ENCODE peak calls at places on chromosomes 4 and X, in six cellular contexts. One of them, this sample, is unnamed.

GRCh38 chrX:129925305-129926092 is 19.5 kb downstream of the UTP14A start:
- DNase-seq in Right ventricle myocardium superior: peak
- DNase-seq in SK-N-SH: peak
- DNase-seq in activated T-cell treated with anti-CD3 and anti-CD28 coated beads for 48 hours: peak
- DNase-seq in stimulated activated CD8-positive, alpha-beta memory T cell treated with anti-CD3 and anti-CD28 coated beads, Interleukin-7, amount 100 ng/mL, for 1 hour: peak
- DNase-seq in LoVo: peak
- DNase-seq in this sample: peak

GRCh38 chrX:94524867-94525266 is 850.9 kb downstream of the FAM133A start:
- DNase-seq in SK-N-SH: peak
- DNase-seq in Right ventricle myocardium superior: no peak
- DNase-seq in stimulated activated CD8-positive, alpha-beta memory T cell treated with anti-CD3 and anti-CD28 coated beads, Interleukin-7, amount 100 ng/mL, for 1 hour: no peak
- DNase-seq in activated T-cell treated with anti-CD3 and anti-CD28 coated beads for 48 hours: no peak
- DNase-seq in LoVo: no peak
- DNase-seq in this sample: no peak

GRCh38 chr4:127239902-127240575 is 392.7 kb upstream of the INTU start:
- DNase-seq in activated T-cell treated with anti-CD3 and anti-CD28 coated beads for 48 hours: no peak
- DNase-seq in LoVo: no peak
- DNase-seq in stimulated activated CD8-positive, alpha-beta memory T cell treated with anti-CD3 and anti-CD28 coated beads, Interleukin-7, amount 100 ng/mL, for 1 hour: no peak
- DNase-seq in Right ventricle myocardium superior: no peak
- DNase-seq in SK-N-SH: peak
- DNase-seq in this sample: no peak

GRCh38 chrX:102846544-102847236 is 90.4 kb upstream of the RAB40AL start:
- DNase-seq in activated T-cell treated with anti-CD3 and anti-CD28 coated beads for 48 hours: no peak
- DNase-seq in Right ventricle myocardium superior: no peak
- DNase-seq in LoVo: no peak
- DNase-seq in stimulated activated CD8-positive, alpha-beta memory T cell treated with anti-CD3 and anti-CD28 coated beads, Interleukin-7, amount 100 ng/mL, for 1 hour: no peak
- DNase-seq in SK-N-SH: no peak
- DNase-seq in this sample: no peak

GRCh38 chr4:1354136-1354982 is 7.4 kb downstream of the UVSSA start:
- DNase-seq in stimulated activated CD8-positive, alpha-beta memory T cell treated with anti-CD3 and anti-CD28 coated beads, Interleukin-7, amount 100 ng/mL, for 1 hour: no peak
- DNase-seq in LoVo: no peak
- DNase-seq in activated T-cell treated with anti-CD3 and anti-CD28 coated beads for 48 hours: no peak
- DNase-seq in Right ventricle myocardium superior: no peak
- DNase-seq in SK-N-SH: no peak
- DNase-seq in this sample: no peak

GRCh38 chr4:150236626-150237025 is 158.4 kb downstream of the DCLK2 start:
- DNase-seq in stimulated activated CD8-positive, alpha-beta memory T cell treated with anti-CD3 and anti-CD28 coated beads, Interleukin-7, amount 100 ng/mL, for 1 hour: no peak
- DNase-seq in activated T-cell treated with anti-CD3 and anti-CD28 coated beads for 48 hours: no peak
- DNase-seq in SK-N-SH: no peak
- DNase-seq in LoVo: no peak
- DNase-seq in Right ventricle myocardium superior: no peak
- DNase-seq in this sample: no peak

GRCh38 chr4:7812191-7812860 is 127.3 kb downstream of the AFAP1 start:
- DNase-seq in SK-N-SH: no peak
- DNase-seq in LoVo: no peak
- DNase-seq in stimulated activated CD8-positive, alpha-beta memory T cell treated with anti-CD3 and anti-CD28 coated beads, Interleukin-7, amount 100 ng/mL, for 1 hour: no peak
- DNase-seq in activated T-cell treated with anti-CD3 and anti-CD28 coated beads for 48 hours: no peak
- DNase-seq in Right ventricle myocardium superior: no peak
- DNase-seq in this sample: no peak

GRCh38 chr4:168840988-168841681 is 168.9 kb downstream of the CBR4 start:
- DNase-seq in stimulated activated CD8-positive, alpha-beta memory T cell treated with anti-CD3 and anti-CD28 coated beads, Interleukin-7, amount 100 ng/mL, for 1 hour: no peak
- DNase-seq in LoVo: no peak
- DNase-seq in Right ventricle myocardium superior: peak
- DNase-seq in activated T-cell treated with anti-CD3 and anti-CD28 coated beads for 48 hours: no peak
- DNase-seq in SK-N-SH: no peak
- DNase-seq in this sample: no peak